ENCODE peak calls at places on chromosomes 5 and 9, in eight cellular contexts. Q is A549, T is kidney, U is neural progenitor cell, E is pancreas, G is keratinocyte, O is psoas muscle, X is MM.1S. P is an unnamed sample. For H3K4me1, the result is how much of the 10 kb centered on the place peaks cover.

GRCh38 chr5:16456103-16456832 is 9.3 kb downstream of the ZNF622 start:
- DNase-seq in Q (peak), T (no peak), U (peak), E (peak), X (peak), G (peak), O (peak), P (no peak)

GRCh38 chr9:33719581-33720374 is 75.6 kb upstream of the PRSS3 start:
- DNase-seq in Q (peak), X (peak), T (no peak), U (peak), O (no peak), E (no peak), G (no peak), P (no peak)

GRCh38 chr9:127917603-127918002 is 762 bp upstream of the ST6GALNAC4 start:
- DNase-seq in U (no peak), T (peak), E (no peak), G (no peak), Q (no peak), O (no peak), X (peak), P (no peak)

GRCh38 chr9:129175825-129176633 is 2.0 kb downstream of the IER5L start:
- DNase-seq in T (peak), X (peak), G (peak), Q (peak), O (peak), U (peak), E (peak), P (peak)

GRCh38 chr5:80755634-80756033 is 100.9 kb upstream of the DHFR start:
- DNase-seq in T (no peak), O (no peak), X (peak), E (no peak), U (peak), G (no peak), Q (no peak), P (no peak)

GRCh38 chr5:10454591-10455272 is 13.1 kb downstream of the ROPN1L start:
- DNase-seq in X (no peak), Q (no peak), T (no peak), E (no peak), O (peak), G (peak), U (no peak), P (no peak)

GRCh38 chr5:172150514-172151425 is 37.3 kb downstream of the STK10 start:
- DNase-seq in T (peak), O (peak), Q (no peak), E (no peak), U (no peak), G (no peak), X (no peak), P (no peak)

GRCh38 chr9:108150736-108151135 is 661.2 kb upstream of the KLF4 start:
- DNase-seq in E (no peak), G (no peak), T (no peak), O (peak), X (no peak), U (no peak), Q (no peak), P (no peak)

GRCh38 chr5:6633469-6634326 is 458 bp downstream of the SRD5A1 start:
- DNase-seq in U (peak), Q (peak), T (no peak), E (no peak), O (no peak), G (no peak), X (no peak), P (peak)

GRCh38 chr9:6506571-6506970 is 93.6 kb downstream of the UHRF2 start:
- DNase-seq in X (no peak), U (no peak), Q (no peak), T (no peak), O (no peak), E (no peak), G (peak), P (no peak)

GRCh38 chr9:137666950-137667670 is 48.3 kb downstream of the EHMT1 start:
- DNase-seq in X (peak), T (no peak), Q (no peak), G (no peak), U (peak), O (no peak), E (no peak), P (no peak)

GRCh38 chr9:28866951-28867350 is 1293.7 kb upstream of the C9orf72 start:
- DNase-seq in T (no peak), Q (no peak), G (no peak), O (no peak), U (no peak), X (no peak), E (no peak), P (no peak)

GRCh38 chr5:176732736-176733585 is 77.4 kb upstream of the UNC5A start:
- DNase-seq in O (no peak), Q (no peak), X (no peak), E (no peak), T (no peak), U (no peak), G (no peak), P (no peak)

GRCh38 chr5:97043511-97043910 is 98.9 kb downstream of the LIX1 start:
- DNase-seq in T (no peak), O (no peak), E (no peak), X (no peak), Q (no peak), U (peak), G (no peak), P (no peak)

GRCh38 chr9:128045876-128046275 is 21.2 kb downstream of the NAIF1 start:
- DNase-seq in X (no peak), U (no peak), Q (no peak), O (no peak), G (no peak), E (no peak), T (no peak), P (no peak)

GRCh38 chr5:95989283-95990048 is 27.8 kb upstream of the ELL2 start:
- DNase-seq in E (no peak), Q (no peak), U (no peak), T (no peak), O (no peak), G (no peak), X (no peak), P (no peak)

GRCh38 chr5:179142434-179143198 is 82.4 kb downstream of the ZNF354C start:
- DNase-seq in X (peak), G (no peak), T (no peak), U (no peak), E (no peak), O (no peak), Q (no peak), P (no peak)

GRCh38 chr5:161851691-161852299 is 3.9 kb downstream of the GABRA1 start:
- DNase-seq in T (no peak), G (no peak), X (peak), Q (peak), O (no peak), E (no peak), U (no peak), P (no peak)
- TF ChIP-seq CTCF in T (no peak), G (no peak), X (peak), Q (peak), O (no peak), E (no peak), U (peak), P (no peak)

GRCh38 chr5:74282495-74282894 is 358.0 kb downstream of the ENC1 start:
- DNase-seq in E (no peak), U (no peak), Q (no peak), O (no peak), T (no peak), G (no peak), X (no peak), P (no peak)

GRCh38 chr5:74275204-74275992 is 365.1 kb downstream of the ENC1 start:
- DNase-seq in Q (no peak), G (no peak), E (no peak), X (no peak), O (no peak), T (no peak), U (no peak), P (no peak)

GRCh38 chr5:74279244-74279643 is 361.3 kb downstream of the ENC1 start:
- DNase-seq in T (no peak), G (no peak), U (no peak), X (no peak), O (no peak), Q (no peak), E (no peak), P (no peak)

GRCh38 chr5:74285876-74286275 is 354.7 kb downstream of the ENC1 start:
- DNase-seq in U (no peak), Q (no peak), X (no peak), E (no peak), G (no peak), T (no peak), O (no peak), P (no peak)

DNA sequence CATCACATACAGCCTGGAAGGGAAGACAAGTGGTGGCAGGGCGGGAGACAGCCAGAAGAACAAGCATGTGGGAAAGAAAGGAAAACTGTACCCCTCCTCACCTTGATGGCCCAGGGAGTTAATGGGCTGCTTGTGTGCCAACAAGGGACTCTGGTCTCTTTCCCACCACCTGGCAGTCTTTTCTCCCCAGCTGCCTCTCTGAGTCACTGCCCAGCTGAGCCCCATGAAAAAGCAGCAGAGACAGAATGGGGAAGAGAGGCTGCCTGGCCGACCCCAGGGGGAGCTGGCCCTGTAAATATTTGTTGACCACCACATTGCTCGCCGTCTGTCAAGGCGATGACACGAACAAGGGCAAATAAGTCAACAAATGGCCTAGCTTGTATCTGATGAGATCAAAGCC is 359.3 kb downstream of the ENC1 start:
- DNase-seq in Q (no peak), T (no peak), U (no peak), X (no peak), E (no peak), O (no peak), G (no peak), P (no peak)
- H3K4me1 ChIP-seq in Q (under half), T (under half), U (under half), X (under half), E (under half), O (under half), G (under half), P (under half)

DNA sequence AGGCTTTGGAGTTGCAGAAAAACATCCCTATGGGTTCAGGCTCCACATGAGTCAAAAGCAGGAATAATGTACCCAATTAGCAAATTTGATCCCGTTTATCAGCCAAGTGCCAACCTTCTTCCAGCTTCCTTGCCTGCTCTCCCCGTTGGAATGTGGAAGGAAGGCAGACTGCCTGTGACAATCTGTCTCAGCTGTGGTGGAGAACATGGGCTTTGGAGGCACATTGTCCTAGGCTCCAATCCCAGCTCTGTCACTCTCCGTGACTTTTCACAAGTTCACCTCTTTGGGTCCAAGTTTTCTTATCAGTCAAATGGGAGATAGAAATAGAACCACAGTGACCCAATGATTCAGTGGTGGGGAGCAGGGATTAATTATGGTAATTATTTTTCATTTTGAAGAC is 113.9 kb downstream of the ARHGAP26 start:
- DNase-seq in O (no peak), G (no peak), X (no peak), Q (no peak), U (no peak), T (no peak), E (no peak), P (no peak)
- H3K27ac ChIP-seq in O (no peak), G (no peak), X (no peak), Q (no peak), U (no peak), T (no peak), E (no peak), P (no peak)

GRCh38 chr5:137078171-137078665 is 420.9 kb downstream of the SPOCK1 start:
- DNase-seq in O (no peak), X (no peak), U (no peak), Q (peak), T (no peak), E (peak), G (no peak), P (no peak)

GRCh38 chr5:137071941-137072340 is 427.2 kb downstream of the SPOCK1 start:
- DNase-seq in U (no peak), X (no peak), E (peak), T (no peak), G (no peak), Q (no peak), O (no peak), P (no peak)

GRCh38 chr5:137073192-137073591 is 425.9 kb downstream of the SPOCK1 start:
- DNase-seq in U (no peak), G (no peak), E (no peak), X (no peak), Q (no peak), O (no peak), T (no peak), P (no peak)

GRCh38 chr5:137072376-137073174 is 426.6 kb downstream of the SPOCK1 start:
- DNase-seq in T (no peak), G (no peak), O (no peak), Q (no peak), X (no peak), E (no peak), U (no peak), P (no peak)

GRCh38 chr5:137075163-137075970 is 423.8 kb downstream of the SPOCK1 start:
- DNase-seq in U (peak), G (peak), O (peak), T (peak), X (peak), Q (peak), E (peak), P (peak)
- TF ChIP-seq CTCF in U (peak), G (peak), O (peak), T (peak), X (peak), Q (peak), E (peak), P (peak)

GRCh38 chr5:157594675-157595074 is 19.1 kb upstream of the ADAM19 start:
- DNase-seq in U (no peak), X (no peak), E (no peak), T (no peak), O (no peak), G (no peak), Q (no peak), P (no peak)
- H3K4me1 ChIP-seq in U (under half), X (under half), E (under half), T (under half), O (under half), G (under half), Q (under half), P (under half)

DNA sequence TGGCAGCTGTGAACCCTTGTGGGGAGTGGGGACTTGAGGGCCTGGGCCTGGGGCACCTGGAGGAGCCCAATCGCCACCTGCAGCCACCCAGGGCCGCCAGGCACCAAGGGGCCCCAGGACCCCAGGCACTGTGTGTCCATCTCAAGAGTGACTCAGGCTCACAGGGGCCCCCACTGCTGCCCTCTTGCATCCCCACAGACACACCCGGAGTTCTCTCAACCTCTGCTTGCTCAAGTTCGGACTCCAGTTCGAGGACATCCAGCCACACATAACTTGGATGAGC is 51.9 kb downstream of the MRPL36 start:
- DNase-seq in Q (no peak), E (no peak), T (peak), G (no peak), U (no peak), X (no peak), O (no peak), P (no peak)
- H3K27ac ChIP-seq in Q (no peak), E (no peak), T (no peak), G (no peak), U (no peak), X (no peak), O (no peak), P (no peak)

GRCh38 chr5:153429734-153430133 is 60.7 kb upstream of the GRIA1 start:
- DNase-seq in X (no peak), Q (no peak), O (no peak), E (no peak), U (no peak), G (no peak), T (no peak), P (no peak)

GRCh38 chr5:153425914-153426313 is 64.6 kb upstream of the GRIA1 start:
- DNase-seq in E (no peak), Q (no peak), X (no peak), O (no peak), U (no peak), T (no peak), G (no peak), P (no peak)
- TF ChIP-seq CTCF in E (no peak), Q (no peak), X (peak), O (no peak), U (peak), T (no peak), G (peak), P (no peak)

DNA sequence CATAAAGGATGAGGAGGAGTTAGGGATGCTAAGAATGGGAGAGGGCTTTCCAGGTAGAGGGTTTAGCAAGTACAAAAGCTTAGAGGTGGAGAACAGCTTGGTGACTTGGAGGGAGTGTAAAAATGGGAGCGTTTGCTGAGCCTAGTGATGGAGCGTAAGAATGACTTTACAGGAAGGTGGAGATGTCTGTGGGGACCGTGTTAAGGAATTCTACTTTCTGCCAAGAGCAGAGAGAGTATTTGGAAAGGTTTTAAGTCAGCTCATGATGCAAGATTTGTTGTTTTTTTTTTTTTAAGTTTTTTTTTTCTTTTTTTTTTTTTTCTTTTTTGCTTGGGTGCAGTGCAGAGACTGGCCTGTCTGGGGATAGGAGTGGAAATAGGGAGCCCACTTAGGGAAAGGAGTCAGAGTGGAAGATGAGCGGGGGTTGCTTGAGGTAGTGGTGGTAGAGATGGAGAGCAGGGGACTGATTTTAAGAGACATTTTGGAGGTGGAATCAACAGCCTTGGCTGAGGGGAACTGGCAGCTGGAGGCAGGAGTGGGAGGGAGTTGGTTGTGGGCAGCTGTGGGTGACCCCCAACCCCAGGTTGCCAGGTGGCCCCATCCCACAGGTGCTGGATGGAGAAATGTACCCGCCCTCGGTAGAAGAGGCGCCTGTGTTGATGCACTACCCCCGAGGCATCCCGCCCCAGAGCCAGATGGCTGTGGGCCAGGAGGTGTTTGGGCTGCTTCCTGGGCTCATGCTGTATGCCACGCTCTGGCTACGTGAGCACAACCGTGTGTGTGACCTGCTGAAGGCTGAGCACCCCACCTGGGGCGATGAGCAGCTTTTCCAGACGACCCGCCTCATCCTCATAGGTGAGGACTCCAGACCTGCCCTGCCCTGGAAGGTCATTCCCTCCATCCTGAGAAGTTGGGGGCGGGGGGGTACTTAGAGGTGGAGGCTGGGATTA is 12.4 kb downstream of the PTGS1 start:
- DNase-seq in U (no peak), E (no peak), O (no peak), G (peak), T (no peak), X (no peak), Q (no peak), P (no peak)
- H3K4me1 ChIP-seq in U (under half), E (under half), O (under half), G (under half), T (under half), X (under half), Q (under half), P (under half)

GRCh38 chr5:143277536-143277935 is 126.0 kb downstream of the NR3C1 start:
- DNase-seq in T (no peak), U (no peak), G (no peak), O (no peak), X (no peak), Q (no peak), E (no peak), P (no peak)
- H3K27ac ChIP-seq in T (no peak), U (no peak), G (no peak), O (no peak), X (no peak), Q (no peak), E (no peak), P (no peak)